ENCODE peak calls at places on chromosome 12, in seven cellular contexts. R, L, Q, I, T, G and C are unnamed samples. For H3K27me3, the result is how much of the 10 kb centered on the place peaks cover.

GRCh38 chr12:47297993-47298392 is 218.2 kb upstream of the AMIGO2 start:
- ATAC-seq in G (no peak), I (no peak), T (no peak), L (no peak), R (peak), Q (peak), C (no peak)

GRCh38 chr12:115437061-115437567 is 753.1 kb upstream of the TBX3 start:
- ATAC-seq in G (no peak), R (no peak), Q (no peak), L (no peak), I (no peak), T (peak), C (no peak)

GRCh38 chr12:32558941-32559340 is 120.2 kb upstream of the DNM1L start:
- ATAC-seq in I (peak), Q (no peak), R (no peak), L (no peak), T (no peak), G (peak), C (no peak)

GRCh38 chr12:69580074-69580473 is 5.2 kb upstream of the CCT2 start:
- ATAC-seq in I (no peak), R (no peak), Q (no peak), L (no peak), T (no peak), G (no peak), C (no peak)

GRCh38 chr12:89181271-89181920 is 170.9 kb downstream of the DUSP6 start:
- ATAC-seq in R (no peak), I (peak), Q (no peak), L (peak), G (no peak), T (no peak), C (no peak)

GRCh38 chr12:109054520-109054919 is 2.1 kb downstream of the USP30 start:
- ATAC-seq in G (no peak), I (peak), R (no peak), L (no peak), T (no peak), Q (no peak), C (no peak)

GRCh38 chr12:60101715-60102114 is 505.9 kb downstream of the SLC16A7 start:
- ATAC-seq in Q (no peak), G (no peak), L (no peak), R (no peak), T (no peak), I (no peak), C (no peak)

GRCh38 chr12:22018860-22019259 is 27.2 kb upstream of the CMAS start:
- ATAC-seq in I (peak), R (no peak), Q (no peak), T (no peak), L (no peak), G (no peak), C (no peak)

GRCh38 chr12:39392154-39392925 is 50.6 kb downstream of the KIF21A start:
- ATAC-seq in T (no peak), I (no peak), R (no peak), L (peak), G (no peak), Q (no peak), C (no peak)

GRCh38 chr12:53234236-53234635 is 2.2 kb upstream of the RARG start:
- ATAC-seq in L (no peak), R (no peak), I (no peak), T (no peak), G (no peak), Q (no peak), C (no peak)

GRCh38 chr12:18414671-18415070 is 153.4 kb downstream of the PIK3C2G start:
- ATAC-seq in T (no peak), R (no peak), I (no peak), Q (no peak), L (no peak), G (no peak), C (no peak)

GRCh38 chr12:93662961-93663728 is 14.0 kb upstream of the CRADD start:
- ATAC-seq in G (peak), T (peak), Q (no peak), L (peak), R (no peak), I (peak), C (no peak)

GRCh38 chr12:44863867-44864266 is 12.2 kb downstream of the NELL2 start:
- ATAC-seq in L (no peak), G (no peak), I (no peak), T (no peak), Q (peak), R (peak), C (no peak)

GRCh38 chr12:124561231-124561630 is 6.2 kb downstream of the NCOR2 start:
- ATAC-seq in Q (no peak), L (no peak), R (no peak), G (no peak), I (no peak), T (no peak), C (no peak)

GRCh38 chr12:6998708-6999451 is 19.4 kb downstream of the LPCAT3 start:
- ATAC-seq in Q (no peak), L (peak), T (peak), R (no peak), I (peak), G (peak), C (no peak)

GRCh38 chr12:64835926-64836325 is 11.5 kb downstream of the TBC1D30 start:
- ATAC-seq in I (no peak), L (no peak), R (no peak), Q (no peak), G (no peak), T (no peak), C (no peak)

GRCh38 chr12:25386823-25387134 is 136.1 kb upstream of the KRAS start:
- ATAC-seq in I (no peak), G (peak), R (no peak), T (no peak), Q (no peak), L (peak), C (no peak)

GRCh38 chr12:39102474-39103209 is 197.3 kb upstream of the CPNE8 start:
- ATAC-seq in L (peak), I (peak), Q (no peak), R (no peak), G (no peak), T (no peak), C (peak)

GRCh38 chr12:100024974-100025555 is 40.3 kb upstream of the ANKS1B start:
- ATAC-seq in Q (no peak), T (no peak), G (no peak), R (no peak), L (no peak), I (no peak), C (no peak)

GRCh38 chr12:55610598-55610997 is 26.1 kb upstream of the OR10P1 start:
- ATAC-seq in T (no peak), R (no peak), Q (no peak), L (no peak), G (no peak), I (no peak), C (no peak)

GRCh38 chr12:106896603-106897002 is 59.1 kb upstream of the TMEM263 start:
- ATAC-seq in R (no peak), Q (no peak), T (no peak), G (no peak), I (no peak), L (no peak), C (no peak)

GRCh38 chr12:103955811-103956514 is 9.7 kb upstream of the TDG start:
- ATAC-seq in R (no peak), L (peak), Q (no peak), I (no peak), T (peak), G (no peak), C (no peak)

GRCh38 chr12:15546102-15546701 is 223.9 kb downstream of the PTPRO start:
- ATAC-seq in L (no peak), T (no peak), I (no peak), R (peak), G (no peak), Q (peak), C (no peak)

GRCh38 chr12:4280351-4281163 is 7.0 kb downstream of the CCND2 start:
- ATAC-seq in T (no peak), I (no peak), Q (no peak), R (no peak), L (no peak), G (no peak), C (peak)

GRCh38 chr12:123120452-123121166 is 30.3 kb downstream of the PITPNM2 start:
- ATAC-seq in Q (peak), G (no peak), I (peak), L (peak), T (no peak), R (peak), C (no peak)

GRCh38 chr12:19158909-19159308 is 29.4 kb downstream of the PLEKHA5 start:
- ATAC-seq in L (no peak), T (no peak), Q (no peak), G (no peak), R (no peak), I (peak), C (peak)

GRCh38 chr12:106227641-106228319 is 20.0 kb downstream of the CKAP4 start:
- ATAC-seq in G (peak), R (peak), L (peak), Q (peak), I (peak), T (peak), C (peak)

GRCh38 chr12:53984901-53985357 is at the start of gene HOXC10:
- ATAC-seq in G (peak), T (peak), I (peak), R (peak), L (peak), Q (peak), C (peak)

GRCh38 chr12:123747309-123747708 is 14.8 kb upstream of the DNAH10 start:
- ATAC-seq in R (no peak), G (no peak), Q (peak), T (no peak), L (no peak), I (no peak), C (no peak)

GRCh38 chr12:82818276-82819035 is 131.8 kb downstream of the TMTC2 start:
- ATAC-seq in T (no peak), Q (no peak), R (no peak), L (peak), I (no peak), G (no peak), C (no peak)

GRCh38 chr12:23099104-23099503 is 474.1 kb downstream of the ETNK1 start:
- ATAC-seq in R (no peak), L (no peak), G (no peak), I (no peak), Q (no peak), T (no peak), C (no peak)

GRCh38 chr12:78034025-78034424 is 203.3 kb downstream of the NAV3 start:
- ATAC-seq in G (peak), T (no peak), Q (no peak), R (no peak), L (no peak), I (no peak), C (peak)

GRCh38 chr12:69475237-69475984 is 5.2 kb downstream of the FRS2 start:
- ATAC-seq in R (no peak), I (peak), Q (no peak), L (no peak), G (peak), T (peak), C (peak)

GRCh38 chr12:109087250-109087649 is 6.0 kb downstream of the ALKBH2 start:
- ATAC-seq in R (no peak), I (peak), Q (no peak), G (peak), T (peak), L (peak), C (no peak)

GRCh38 chr12:117114784-117115183 is 15.6 kb upstream of the TESC start:
- ATAC-seq in G (no peak), R (no peak), L (no peak), I (no peak), T (no peak), Q (no peak), C (no peak)

GRCh38 chr12:56805282-56805855 is 42.2 kb downstream of the HSD17B6 start:
- ATAC-seq in G (no peak), Q (no peak), I (no peak), T (no peak), R (no peak), L (no peak), C (no peak)

GRCh38 chr12:53174881-53175491 is 5.5 kb upstream of the ZNF740 start:
- ATAC-seq in R (no peak), Q (no peak), G (no peak), T (peak), L (peak), I (peak), C (peak)

GRCh38 chr12:91183565-91183964 is 948 bp upstream of the DCN start:
- ATAC-seq in T (no peak), R (no peak), L (no peak), Q (no peak), I (no peak), G (no peak), C (no peak)

GRCh38 chr12:3154006-3154405 is 76.8 kb downstream of the TSPAN9 start:
- ATAC-seq in Q (no peak), G (no peak), R (no peak), L (no peak), T (no peak), I (no peak), C (no peak)

DNA sequence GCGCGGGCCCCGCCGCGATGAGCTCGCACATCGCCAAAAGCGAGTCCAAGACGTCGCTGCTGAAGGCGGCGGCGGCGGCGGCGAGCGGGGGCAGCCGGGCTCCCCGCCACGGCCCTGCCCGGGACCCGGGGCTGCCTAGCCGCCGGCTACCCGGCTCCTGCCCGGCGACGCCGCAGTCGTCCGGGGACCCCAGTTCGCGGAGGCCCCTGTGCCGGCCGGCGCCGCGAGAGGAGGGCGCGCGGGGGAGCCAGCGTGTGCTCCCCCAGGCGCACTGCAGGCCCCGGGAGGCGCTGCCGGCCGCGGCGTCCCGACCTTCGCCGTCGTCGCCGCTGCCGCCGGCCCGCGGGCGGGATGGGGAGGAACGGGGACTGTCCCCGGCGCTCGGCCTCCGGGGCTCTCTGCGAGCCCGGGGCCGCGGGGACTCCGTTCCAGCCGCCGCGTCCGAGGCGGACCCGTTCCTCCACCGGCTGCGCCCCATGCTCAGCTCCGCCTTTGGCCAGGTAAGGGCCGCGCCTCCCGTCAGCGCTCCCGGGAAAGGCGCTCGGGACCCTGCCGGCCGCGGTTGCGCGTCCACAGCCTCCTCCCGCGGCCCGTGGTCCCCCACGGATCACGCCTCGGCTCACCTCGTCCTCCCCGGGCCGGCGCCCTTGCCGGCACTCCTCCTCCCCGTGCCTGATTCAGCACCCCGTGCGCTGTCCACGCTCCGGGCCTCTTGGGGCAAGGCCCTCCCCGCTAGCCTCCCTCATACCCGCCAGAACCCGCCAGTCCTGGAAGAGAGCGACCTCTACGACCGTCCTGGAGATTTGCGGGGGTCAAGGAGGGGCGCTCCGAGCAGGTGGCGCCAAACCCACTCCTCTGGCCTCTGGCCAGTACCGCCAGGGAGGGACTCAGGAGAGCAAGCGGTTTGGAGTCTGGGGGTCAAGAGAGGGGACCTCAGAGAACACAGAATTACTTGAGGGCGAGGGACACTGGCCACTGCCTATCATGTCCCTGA is 711 bp downstream of the CABP1 start:
- ATAC-seq in L (peak), T (peak), Q (peak), G (peak), R (peak), I (peak), C (peak)
- H3K27me3 ChIP-seq in L (under half), T (half or more), Q (half or more), G (under half), R (under half), I (under half), C (half or more)

GRCh38 chr12:1863823-1864222 is 43.5 kb downstream of the LRTM2 start:
- ATAC-seq in R (no peak), I (no peak), G (no peak), T (no peak), L (no peak), Q (no peak), C (no peak)

GRCh38 chr12:1864456-1864855 is 44.1 kb downstream of the LRTM2 start:
- ATAC-seq in G (no peak), T (no peak), Q (no peak), I (no peak), L (no peak), R (no peak), C (no peak)

GRCh38 chr12:1869145-1869544 is 48.8 kb downstream of the LRTM2 start:
- ATAC-seq in L (no peak), I (no peak), T (no peak), R (no peak), G (no peak), Q (no peak), C (no peak)

GRCh38 chr12:1865284-1865866 is 45.0 kb downstream of the LRTM2 start:
- ATAC-seq in Q (no peak), L (no peak), R (no peak), G (no peak), T (no peak), I (no peak), C (no peak)

GRCh38 chr12:1864867-1865266 is 44.5 kb downstream of the LRTM2 start:
- ATAC-seq in T (no peak), R (no peak), G (no peak), I (no peak), Q (no peak), L (no peak), C (no peak)
- H3K27me3 ChIP-seq in T (under half), R (under half), G (under half), I (under half), Q (under half), L (under half), C (under half)

GRCh38 chr12:51365276-51365675 is 18.8 kb upstream of the CELA1 start:
- ATAC-seq in G (no peak), Q (no peak), R (no peak), L (no peak), I (no peak), T (no peak), C (no peak)
- H3K27me3 ChIP-seq in G (under half), Q (under half), R (under half), L (under half), I (under half), T (under half), C (under half)

GRCh38 chr12:76106631-76107030 is 22.1 kb upstream of the NAP1L1 start:
- ATAC-seq in R (no peak), L (no peak), I (no peak), T (no peak), Q (no peak), G (no peak), C (no peak)

GRCh38 chr12:76108356-76108755 is 23.9 kb upstream of the NAP1L1 start:
- ATAC-seq in Q (no peak), R (no peak), T (no peak), I (no peak), L (no peak), G (no peak), C (no peak)

GRCh38 chr12:76109879-76110278 is 25.4 kb upstream of the NAP1L1 start:
- ATAC-seq in G (no peak), I (no peak), Q (no peak), L (no peak), R (no peak), T (no peak), C (no peak)

GRCh38 chr12:76101739-76102385 is 17.4 kb upstream of the NAP1L1 start:
- ATAC-seq in L (no peak), R (no peak), I (no peak), G (no peak), T (no peak), Q (no peak), C (no peak)

DNA sequence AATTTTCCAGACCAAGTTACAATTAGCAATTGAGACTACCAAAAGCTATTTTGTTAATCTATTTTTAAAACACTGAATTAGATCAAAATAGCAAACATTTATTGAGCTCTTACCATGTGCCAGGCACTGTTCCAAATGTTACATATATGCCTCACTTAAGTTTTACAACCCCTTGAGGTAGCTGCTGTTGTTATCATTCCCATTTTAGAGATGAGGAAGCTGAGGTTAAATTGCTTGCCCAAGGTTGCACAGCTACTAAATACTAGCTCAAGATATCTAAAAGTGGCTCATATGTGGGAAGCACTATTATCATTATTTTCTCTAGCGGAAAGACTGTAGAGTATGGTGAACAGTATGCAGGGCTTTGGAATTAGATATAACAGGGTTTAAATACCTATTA is 19.5 kb upstream of the NAP1L1 start:
- ATAC-seq in L (no peak), Q (no peak), R (no peak), T (no peak), I (no peak), G (no peak), C (no peak)
- H3K27me3 ChIP-seq in L (under half), Q (under half), R (under half), T (under half), I (under half), G (under half), C (under half)